ENCODE peak calls at places on chromosome 9, in eight cellular contexts. One of them, this sample, is unnamed.

GRCh38 chr9:2568689-2569088 is 52.9 kb upstream of the VLDLR start:
- DNase-seq in left colon: no peak
- DNase-seq in NCI-H82: no peak
- DNase-seq in MV-4-11: no peak
- DNase-seq in RWPE1: no peak
- DNase-seq in amniotic epithelial cell: no peak
- DNase-seq in NCI-H345: no peak
- DNase-seq in NCI-H1417: no peak
- DNase-seq in this sample: no peak

GRCh38 chr9:73715591-73715990 is 563.9 kb downstream of the ANXA1 start:
- DNase-seq in RWPE1: no peak
- DNase-seq in amniotic epithelial cell: peak; percentile 7
- DNase-seq in NCI-H345: no peak
- DNase-seq in left colon: no peak
- DNase-seq in NCI-H82: no peak
- DNase-seq in MV-4-11: no peak
- DNase-seq in NCI-H1417: no peak
- DNase-seq in this sample: no peak

GRCh38 chr9:136695435-136695895 is 8.2 kb upstream of the AGPAT2 start:
- DNase-seq in NCI-H1417: peak; percentile 94
- DNase-seq in left colon: peak; percentile 76
- DNase-seq in MV-4-11: no peak
- DNase-seq in amniotic epithelial cell: no peak
- DNase-seq in NCI-H345: peak; percentile 95
- DNase-seq in NCI-H82: peak; percentile 62
- DNase-seq in RWPE1: no peak
- DNase-seq in this sample: peak; percentile 84

GRCh38 chr9:119251951-119252350 is 117.3 kb downstream of the BRINP1 start:
- DNase-seq in amniotic epithelial cell: no peak
- DNase-seq in left colon: no peak
- DNase-seq in MV-4-11: no peak
- DNase-seq in NCI-H1417: no peak
- DNase-seq in NCI-H82: no peak
- DNase-seq in NCI-H345: no peak
- DNase-seq in RWPE1: no peak
- DNase-seq in this sample: no peak

GRCh38 chr9:135104761-135105160 is 17.3 kb downstream of the OLFM1 start:
- DNase-seq in NCI-H1417: no peak
- DNase-seq in MV-4-11: no peak
- DNase-seq in NCI-H345: no peak
- DNase-seq in RWPE1: no peak
- DNase-seq in NCI-H82: peak; percentile 53
- DNase-seq in amniotic epithelial cell: no peak
- DNase-seq in left colon: no peak
- DNase-seq in this sample: no peak

GRCh38 chr9:86407022-86407421 is 52.8 kb upstream of the TUT7 start:
- DNase-seq in left colon: no peak
- DNase-seq in amniotic epithelial cell: peak; percentile 80
- DNase-seq in NCI-H1417: no peak
- DNase-seq in RWPE1: peak; percentile 71
- DNase-seq in NCI-H82: no peak
- DNase-seq in NCI-H345: no peak
- DNase-seq in MV-4-11: no peak
- DNase-seq in this sample: no peak

GRCh38 chr9:94935396-94935795 is 208.9 kb downstream of the AOPEP start:
- DNase-seq in NCI-H1417: no peak
- DNase-seq in RWPE1: no peak
- DNase-seq in amniotic epithelial cell: no peak
- DNase-seq in NCI-H345: no peak
- DNase-seq in NCI-H82: no peak
- DNase-seq in MV-4-11: no peak
- DNase-seq in left colon: no peak
- DNase-seq in this sample: no peak

GRCh38 chr9:3256571-3256970 is 269.2 kb downstream of the RFX3 start:
- DNase-seq in left colon: no peak
- DNase-seq in NCI-H1417: no peak
- DNase-seq in amniotic epithelial cell: peak; percentile 61
- DNase-seq in MV-4-11: no peak
- DNase-seq in NCI-H345: no peak
- DNase-seq in RWPE1: no peak
- DNase-seq in NCI-H82: no peak
- DNase-seq in this sample: no peak

GRCh38 chr9:7209990-7210389 is 452.2 kb downstream of the KDM4C start:
- DNase-seq in RWPE1: no peak
- DNase-seq in NCI-H82: no peak
- DNase-seq in amniotic epithelial cell: no peak
- DNase-seq in NCI-H1417: no peak
- DNase-seq in NCI-H345: no peak
- DNase-seq in left colon: no peak
- DNase-seq in MV-4-11: no peak
- DNase-seq in this sample: no peak

GRCh38 chr9:5553211-5553610 is 42.9 kb downstream of the PDCD1LG2 start:
- DNase-seq in NCI-H82: no peak
- DNase-seq in amniotic epithelial cell: peak; percentile 73
- DNase-seq in MV-4-11: no peak
- DNase-seq in RWPE1: no peak
- DNase-seq in left colon: no peak
- DNase-seq in NCI-H345: no peak
- DNase-seq in NCI-H1417: no peak
- DNase-seq in this sample: no peak

GRCh38 chr9:113581865-113582697 is 118.6 kb downstream of the RGS3 start:
- DNase-seq in amniotic epithelial cell: peak; percentile 67
- DNase-seq in MV-4-11: peak; percentile 98
- DNase-seq in NCI-H1417: no peak
- DNase-seq in NCI-H82: peak; percentile 27
- DNase-seq in left colon: peak; percentile 84
- DNase-seq in RWPE1: no peak
- DNase-seq in NCI-H345: no peak
- DNase-seq in this sample: peak; percentile 80

GRCh38 chr9:16119861-16120641 is 567.2 kb downstream of the CCDC171 start:
- DNase-seq in amniotic epithelial cell: peak; percentile 95
- DNase-seq in left colon: no peak
- DNase-seq in MV-4-11: no peak
- DNase-seq in RWPE1: peak; percentile 17
- DNase-seq in NCI-H82: no peak
- DNase-seq in NCI-H345: no peak
- DNase-seq in NCI-H1417: no peak
- DNase-seq in this sample: no peak

GRCh38 chr9:27714388-27714787 is 141.1 kb upstream of the C9orf72 start:
- DNase-seq in amniotic epithelial cell: no peak
- DNase-seq in left colon: no peak
- DNase-seq in NCI-H345: no peak
- DNase-seq in RWPE1: no peak
- DNase-seq in NCI-H1417: no peak
- DNase-seq in MV-4-11: no peak
- DNase-seq in NCI-H82: peak; percentile 67
- DNase-seq in this sample: no peak

GRCh38 chr9:20559236-20559896 is 62.9 kb downstream of the MLLT3 start:
- DNase-seq in amniotic epithelial cell: no peak
- DNase-seq in NCI-H1417: no peak
- DNase-seq in NCI-H345: no peak
- DNase-seq in RWPE1: peak; percentile 38
- DNase-seq in MV-4-11: no peak
- DNase-seq in left colon: no peak
- DNase-seq in NCI-H82: no peak
- DNase-seq in this sample: no peak

GRCh38 chr9:81479573-81479972 is 209.8 kb downstream of the TLE1 start:
- DNase-seq in NCI-H1417: no peak
- DNase-seq in NCI-H82: no peak
- DNase-seq in RWPE1: no peak
- DNase-seq in left colon: no peak
- DNase-seq in amniotic epithelial cell: no peak
- DNase-seq in NCI-H345: no peak
- DNase-seq in MV-4-11: no peak
- DNase-seq in this sample: no peak

GRCh38 chr9:136827794-136828473 is 14.3 kb upstream of the AJM1 start:
- DNase-seq in NCI-H345: no peak
- DNase-seq in left colon: no peak
- DNase-seq in amniotic epithelial cell: no peak
- DNase-seq in RWPE1: no peak
- DNase-seq in NCI-H82: no peak
- DNase-seq in NCI-H1417: no peak
- DNase-seq in MV-4-11: no peak
- DNase-seq in this sample: no peak

GRCh38 chr9:76321185-76321828 is 72.9 kb downstream of the RFK start:
- DNase-seq in NCI-H82: no peak
- DNase-seq in amniotic epithelial cell: peak; percentile 82
- DNase-seq in left colon: no peak
- DNase-seq in NCI-H345: no peak
- DNase-seq in MV-4-11: no peak
- DNase-seq in NCI-H1417: no peak
- DNase-seq in RWPE1: peak; percentile 74
- DNase-seq in this sample: no peak

GRCh38 chr9:126630458-126631237 is 16.9 kb downstream of the LMX1B start:
- DNase-seq in RWPE1: no peak
- DNase-seq in MV-4-11: no peak
- DNase-seq in amniotic epithelial cell: no peak
- DNase-seq in NCI-H345: peak; percentile 57
- DNase-seq in NCI-H82: no peak
- DNase-seq in NCI-H1417: no peak
- DNase-seq in left colon: no peak
- DNase-seq in this sample: no peak

GRCh38 chr9:135192686-135193085 is 105.2 kb downstream of the OLFM1 start:
- DNase-seq in NCI-H82: no peak
- DNase-seq in RWPE1: no peak
- DNase-seq in NCI-H1417: no peak
- DNase-seq in left colon: no peak
- DNase-seq in NCI-H345: no peak
- DNase-seq in amniotic epithelial cell: no peak
- DNase-seq in MV-4-11: no peak
- DNase-seq in this sample: no peak